ENCODE peak calls at places on chromosomes 12 and 14, in nine cellular contexts. B is mucosa of descending colon, D is mesendoderm, N is tibial artery, W is esophagus squamous epithelium, L is Peyer's patch, H is neuronal stem cell, U is sigmoid colon, Z is fibroblast of lung. Q is an unnamed sample. For H3K4me1, the result is how much of the 10 kb centered on the place peaks cover.

GRCh38 chr14:69354383-69355154 is 43.5 kb downstream of the ERH start:
- DNase-seq in B (peak), D (no peak), N (no peak), W (no peak), L (peak), H (no peak), U (peak), Z (no peak), Q (no peak)

GRCh38 chr14:98582276-98582675 is 689.7 kb downstream of the BCL11B start:
- DNase-seq in B (no peak), D (no peak), N (no peak), W (no peak), L (no peak), H (no peak), U (no peak), Z (no peak), Q (no peak)

GRCh38 chr14:73834258-73834620 is 17.4 kb upstream of the PTGR2 start:
- DNase-seq in B (no peak), D (no peak), N (no peak), W (no peak), L (no peak), H (no peak), U (no peak), Z (peak), Q (no peak)

GRCh38 chr12:120488057-120488660 is 7.8 kb upstream of the DYNLL1 start:
- DNase-seq in B (no peak), D (no peak), N (no peak), W (no peak), L (no peak), H (no peak), U (no peak), Z (no peak), Q (no peak)

GRCh38 chr12:43079481-43079880 is 472.5 kb downstream of the ADAMTS20 start:
- DNase-seq in B (no peak), D (no peak), N (no peak), W (no peak), L (no peak), H (no peak), U (no peak), Z (peak), Q (no peak)

GRCh38 chr14:20878695-20879094 is 12.5 kb upstream of the RNASE3 start:
- DNase-seq in B (no peak), D (no peak), N (no peak), W (no peak), L (no peak), H (no peak), U (no peak), Z (no peak), Q (no peak)

GRCh38 chr12:19530631-19531020 is 91.3 kb downstream of the AEBP2 start:
- DNase-seq in B (no peak), D (no peak), N (no peak), W (no peak), L (no peak), H (no peak), U (no peak), Z (peak), Q (no peak)

GRCh38 chr14:58060898-58061297 is 91.1 kb downstream of the ARMH4 start:
- DNase-seq in B (no peak), D (peak), N (no peak), W (no peak), L (no peak), H (no peak), U (no peak), Z (no peak), Q (no peak)

GRCh38 chr12:110531741-110532333 is 29.7 kb downstream of the RAD9B start:
- DNase-seq in B (no peak), D (no peak), N (no peak), W (no peak), L (no peak), H (no peak), U (no peak), Z (peak), Q (no peak)

GRCh38 chr12:88553941-88554658 is 26.2 kb downstream of the KITLG start:
- DNase-seq in B (no peak), D (no peak), N (peak), W (no peak), L (no peak), H (no peak), U (no peak), Z (peak), Q (no peak)

GRCh38 chr12:68470664-68471328 is 138.6 kb upstream of the MDM1 start:
- DNase-seq in B (no peak), D (no peak), N (no peak), W (no peak), L (no peak), H (no peak), U (no peak), Z (no peak), Q (no peak)

GRCh38 chr14:68688872-68689371 is 103.9 kb downstream of the ZFP36L1 start:
- DNase-seq in B (no peak), D (no peak), N (no peak), W (no peak), L (peak), H (peak), U (peak), Z (peak), Q (no peak)

GRCh38 chr14:104870368-104871144 is 5.5 kb downstream of the CEP170B start:
- DNase-seq in B (peak), D (peak), N (no peak), W (no peak), L (peak), H (no peak), U (peak), Z (no peak), Q (peak)

GRCh38 chr14:104873380-104874055 is 8.4 kb downstream of the CEP170B start:
- DNase-seq in B (no peak), D (no peak), N (no peak), W (no peak), L (no peak), H (no peak), U (no peak), Z (no peak), Q (peak)

GRCh38 chr14:104872469-104873341 is 7.6 kb downstream of the CEP170B start:
- DNase-seq in B (peak), D (peak), N (no peak), W (no peak), L (no peak), H (no peak), U (no peak), Z (peak), Q (peak)

GRCh38 chr14:104871145-104871655 is 6.1 kb downstream of the CEP170B start:
- DNase-seq in B (peak), D (no peak), N (no peak), W (no peak), L (peak), H (no peak), U (peak), Z (no peak), Q (no peak)

DNA sequence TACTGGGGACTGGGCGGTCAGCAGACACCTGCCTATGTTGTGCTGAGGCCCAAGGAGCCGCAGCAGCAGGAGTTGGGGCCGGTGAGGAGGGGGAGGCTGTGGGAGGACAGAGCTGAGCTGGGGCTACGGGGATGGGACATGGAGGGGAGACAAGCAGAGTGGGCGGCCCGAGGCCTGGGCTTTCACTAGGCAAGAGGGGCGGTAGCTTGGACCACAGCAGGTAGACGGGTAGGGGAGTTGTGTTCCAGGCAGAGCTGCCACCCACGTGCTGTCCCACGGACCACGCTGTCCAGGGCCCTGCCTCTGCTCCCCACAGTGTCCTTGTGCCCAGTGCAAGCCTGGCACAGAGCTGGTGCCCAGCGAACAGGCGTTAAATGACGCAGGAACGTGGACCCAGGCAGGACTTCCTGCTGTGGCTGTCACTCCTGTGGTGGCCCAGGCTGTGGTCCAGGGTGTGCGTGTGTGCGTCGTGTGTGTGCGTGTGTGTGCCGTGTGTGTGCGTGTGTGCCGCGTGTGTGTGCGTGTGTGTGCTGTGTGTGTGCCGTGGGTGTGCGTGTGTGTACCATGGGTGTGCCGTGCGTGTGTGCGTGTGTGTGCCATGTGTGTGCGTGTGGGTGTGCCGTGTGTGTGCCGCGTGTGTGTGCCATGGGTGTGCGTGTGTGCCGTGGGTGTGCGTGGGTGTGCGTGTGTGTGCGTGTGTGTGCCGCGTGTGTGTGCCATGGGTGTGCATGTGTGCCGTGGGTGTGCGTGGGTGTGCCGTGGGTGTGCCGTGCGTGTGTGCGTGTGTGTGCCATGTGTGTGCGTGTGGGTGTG is 6.8 kb downstream of the CEP170B start:
- DNase-seq in B (peak), D (no peak), N (no peak), W (no peak), L (peak), H (no peak), U (no peak), Z (no peak), Q (no peak)
- H3K4me1 ChIP-seq in B (under half), D (under half), N (under half), W (under half), L (under half), H (under half), U (under half), Z (under half), Q (under half)

GRCh38 chr12:108854453-108855283 is 2.7 kb downstream of the SSH1 start:
- DNase-seq in B (no peak), D (no peak), N (peak), W (no peak), L (no peak), H (no peak), U (peak), Z (peak), Q (peak)

GRCh38 chr12:108853426-108853825 is 4.0 kb downstream of the SSH1 start:
- DNase-seq in B (no peak), D (no peak), N (no peak), W (no peak), L (no peak), H (no peak), U (no peak), Z (no peak), Q (no peak)

GRCh38 chr12:108850854-108851573 is 6.4 kb downstream of the SSH1 start:
- DNase-seq in B (no peak), D (no peak), N (peak), W (no peak), L (peak), H (no peak), U (peak), Z (peak), Q (peak)

GRCh38 chr12:108854055-108854452 is 3.3 kb downstream of the SSH1 start:
- DNase-seq in B (no peak), D (peak), N (peak), W (no peak), L (no peak), H (no peak), U (peak), Z (peak), Q (no peak)

DNA sequence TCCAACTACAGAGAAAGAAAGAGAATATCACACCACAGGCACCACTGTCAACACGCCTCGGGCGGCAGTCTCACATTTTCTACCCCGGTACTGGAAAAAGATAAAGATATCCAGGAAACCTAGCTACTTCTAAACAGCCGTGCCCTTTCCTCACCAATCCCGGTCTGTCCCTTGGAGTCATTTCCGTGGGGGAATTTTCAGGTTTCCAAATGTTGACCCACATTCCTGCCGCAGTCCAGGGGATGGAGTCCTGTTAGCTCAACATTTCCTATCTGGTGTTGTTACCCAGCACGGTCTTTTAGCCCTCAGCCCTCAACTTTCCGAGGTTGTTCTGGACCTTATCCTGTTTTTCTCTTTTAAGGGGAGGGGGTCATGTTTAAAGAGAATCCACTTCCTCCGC is 4.7 kb downstream of the SSH1 start:
- DNase-seq in B (no peak), D (no peak), N (no peak), W (no peak), L (no peak), H (no peak), U (no peak), Z (peak), Q (peak)
- H3K4me3 ChIP-seq in B (no peak), D (no peak), N (peak), W (no peak), L (no peak), H (no peak), U (no peak), Z (peak), Q (no peak)

GRCh38 chr14:104691546-104692260 is 2.3 kb downstream of the INF2 start:
- DNase-seq in B (no peak), D (no peak), N (no peak), W (no peak), L (no peak), H (no peak), U (no peak), Z (no peak), Q (peak)
- H3K4me1 ChIP-seq in B (half or more), D (under half), N (under half), W (half or more), L (under half), H (under half), U (half or more), Z (under half), Q (under half)

GRCh38 chr12:119181202-119181601 is 2.5 kb downstream of the HSPB8 start:
- DNase-seq in B (no peak), D (peak), N (no peak), W (no peak), L (no peak), H (no peak), U (no peak), Z (no peak), Q (no peak)

GRCh38 chr12:119178544-119179334 is at the start of gene HSPB8:
- DNase-seq in B (peak), D (peak), N (peak), W (no peak), L (peak), H (no peak), U (peak), Z (peak), Q (peak)

GRCh38 chr12:119179335-119180021 is 747 bp downstream of the HSPB8 start:
- DNase-seq in B (no peak), D (peak), N (no peak), W (no peak), L (no peak), H (no peak), U (peak), Z (peak), Q (peak)

GRCh38 chr12:119181944-119182343 is 3.2 kb downstream of the HSPB8 start:
- DNase-seq in B (no peak), D (no peak), N (no peak), W (no peak), L (no peak), H (no peak), U (no peak), Z (peak), Q (no peak)

DNA sequence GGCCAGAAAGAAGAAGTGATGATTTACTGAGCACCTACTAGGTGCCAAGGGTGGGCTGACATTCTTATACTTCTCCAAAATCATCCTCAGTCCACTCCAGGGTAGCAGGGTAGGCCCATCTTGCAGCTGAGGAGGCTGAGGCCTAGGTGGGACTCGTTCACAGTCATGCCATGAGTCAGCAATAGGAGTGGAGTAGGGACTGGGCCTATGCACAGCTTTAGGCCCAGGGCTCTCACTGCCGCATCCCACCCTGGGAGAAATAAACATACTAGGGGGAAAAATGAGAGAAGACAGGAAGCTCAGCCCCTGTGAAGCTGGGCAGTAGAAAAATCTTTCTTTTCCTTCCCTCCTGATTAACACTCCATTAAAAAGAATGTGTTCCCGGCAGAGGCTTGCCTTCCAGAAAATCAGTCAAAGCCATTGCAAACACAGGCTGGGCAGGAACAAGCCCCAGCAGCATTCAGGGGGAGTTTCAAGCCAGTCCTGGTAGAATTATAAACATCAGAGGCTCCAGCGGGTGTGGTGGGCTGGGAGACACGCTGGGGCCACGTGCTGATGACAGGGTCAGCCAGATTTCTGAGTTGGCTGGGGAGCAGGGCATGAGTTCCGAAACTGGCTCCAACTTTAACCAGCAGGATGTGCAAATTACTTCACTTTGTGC is 1.8 kb downstream of the HSPB8 start:
- DNase-seq in B (no peak), D (peak), N (peak), W (no peak), L (peak), H (no peak), U (peak), Z (peak), Q (peak)
- H3K4me3 ChIP-seq in B (no peak), D (no peak), N (peak), W (peak), L (peak), H (no peak), U (peak), Z (peak), Q (peak)

GRCh38 chr12:153080-153746 is 60.7 kb downstream of the SLC6A12 start:
- DNase-seq in B (peak), D (peak), N (peak), W (no peak), L (peak), H (peak), U (no peak), Z (peak), Q (peak)
- H3K4me1 ChIP-seq in B (under half), D (under half), N (under half), W (under half), L (under half), H (under half), U (under half), Z (under half), Q (under half)

DNA sequence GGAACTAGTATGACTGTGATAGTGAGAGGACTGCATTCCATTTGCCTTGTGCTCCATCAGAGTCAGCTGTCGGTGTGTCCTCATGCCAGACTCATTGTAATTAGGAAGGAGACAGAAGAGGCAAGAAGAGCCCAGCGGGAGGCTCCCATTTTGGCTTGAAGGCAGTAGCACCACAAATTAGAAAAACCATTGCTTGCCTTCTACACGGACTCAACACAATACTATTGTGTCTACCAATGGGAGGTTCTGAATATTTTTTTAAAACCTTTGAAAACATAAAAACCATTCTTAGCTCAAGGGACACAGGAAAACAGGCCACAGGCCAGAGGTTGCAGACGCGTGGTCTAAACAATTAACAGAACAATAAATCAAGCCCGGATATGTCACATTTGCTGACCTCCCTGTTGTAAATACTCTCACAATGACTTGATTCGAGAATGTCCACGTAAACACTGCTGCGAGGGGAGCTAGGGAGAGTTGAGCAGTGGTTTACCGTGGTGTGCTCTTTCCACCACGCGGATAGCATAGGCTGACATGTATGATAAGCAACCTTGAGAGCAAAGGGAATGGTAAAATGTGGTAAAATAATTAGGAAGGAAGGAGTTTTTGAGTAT is 13.6 kb upstream of the DCP1B start:
- DNase-seq in B (no peak), D (peak), N (no peak), W (no peak), L (no peak), H (no peak), U (no peak), Z (peak), Q (no peak)
- H3K4me3 ChIP-seq in B (no peak), D (no peak), N (no peak), W (no peak), L (no peak), H (no peak), U (no peak), Z (no peak), Q (no peak)

DNA sequence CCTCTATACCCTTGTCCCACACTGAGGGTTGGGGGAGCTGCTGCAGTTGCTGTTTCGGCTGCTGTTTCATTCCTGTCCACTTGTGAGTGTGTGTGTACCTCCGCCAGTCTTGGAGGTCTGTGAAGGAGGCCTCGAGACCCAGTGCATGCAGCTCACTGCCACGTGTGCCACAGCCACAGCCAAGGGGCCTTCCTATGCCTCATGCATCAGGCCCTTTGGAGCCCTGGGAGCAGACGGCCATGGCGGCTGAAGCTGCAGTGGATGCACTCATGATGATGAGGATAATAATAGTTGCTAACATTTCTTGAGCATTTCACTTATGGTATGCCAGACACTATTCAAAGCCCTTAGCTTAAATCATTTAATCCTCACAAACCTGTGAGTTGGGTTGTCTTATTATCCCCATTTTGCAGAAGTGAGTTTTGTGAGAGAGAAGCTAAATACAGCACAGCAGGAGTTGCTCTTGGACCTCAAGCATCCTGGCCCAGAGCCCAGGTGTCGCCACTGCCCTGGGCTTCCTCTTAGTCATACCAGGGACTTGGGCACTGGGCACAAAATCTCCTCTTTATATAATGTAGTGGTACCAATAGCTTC is 156.6 kb downstream of the PRKCH start:
- DNase-seq in B (peak), D (no peak), N (peak), W (no peak), L (peak), H (no peak), U (peak), Z (peak), Q (peak)
- H3K4me1 ChIP-seq in B (under half), D (under half), N (under half), W (half or more), L (under half), H (under half), U (under half), Z (under half), Q (under half)

DNA sequence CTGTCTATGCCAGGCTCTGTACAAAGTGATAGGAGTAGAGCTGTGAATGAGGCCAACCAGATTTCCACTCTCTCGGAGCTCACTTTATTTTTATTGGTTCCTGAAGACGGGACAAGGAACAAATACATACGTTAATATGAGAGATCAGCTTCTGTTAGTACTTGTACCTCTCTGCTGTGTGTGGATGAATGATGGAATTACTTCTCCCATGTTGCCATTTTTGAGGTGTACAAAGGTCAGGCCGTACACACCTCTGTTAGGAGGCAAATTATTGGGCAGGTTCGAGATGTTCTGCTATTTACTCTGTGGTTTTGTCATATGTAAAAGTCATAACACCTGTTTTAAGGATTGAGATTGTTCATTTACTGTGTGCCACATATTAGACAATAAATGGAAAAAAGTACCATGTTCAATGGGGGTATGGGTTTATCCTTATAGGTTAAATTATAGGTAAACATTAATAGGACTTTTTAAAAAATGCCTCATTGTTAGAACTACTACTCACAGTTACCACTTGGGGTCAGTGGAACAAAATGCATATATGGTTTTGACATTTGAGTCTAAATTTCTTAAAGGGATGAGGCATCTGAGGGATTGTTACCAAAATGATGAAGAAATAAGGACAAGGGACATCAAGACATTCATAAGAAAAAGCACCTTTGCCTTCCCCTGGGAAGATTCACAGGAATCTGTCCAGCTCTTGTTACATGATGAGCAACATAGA is 26.9 kb downstream of the WBP11 start:
- DNase-seq in B (no peak), D (no peak), N (no peak), W (no peak), L (no peak), H (no peak), U (no peak), Z (no peak), Q (no peak)
- H3K4me3 ChIP-seq in B (no peak), D (no peak), N (peak), W (no peak), L (peak), H (no peak), U (peak), Z (peak), Q (peak)

Q was measured in right cardiac atrium.